ENCODE peak calls at places on chromosome 20, in six cellular contexts. One of them, this sample, is unnamed.

GRCh38 chr20:60976913-60977312 is 275.1 kb upstream of the CDH4 start:
- DNase-seq in K562: no peak
- DNase-seq in GM12892: no peak
- DNase-seq in H1: no peak
- DNase-seq in HepG2: no peak
- DNase-seq in GM12878: no peak
- DNase-seq in this sample: no peak

GRCh38 chr20:45328451-45328850 is 19.8 kb downstream of the SDC4 start:
- DNase-seq in H1: no peak
- DNase-seq in K562: no peak
- DNase-seq in GM12892: no peak
- DNase-seq in GM12878: no peak
- DNase-seq in HepG2: no peak
- DNase-seq in this sample: no peak

GRCh38 chr20:1183153-1183552 is 1.6 kb downstream of the TMEM74B start:
- DNase-seq in K562: no peak
- DNase-seq in HepG2: no peak
- DNase-seq in GM12892: no peak
- DNase-seq in GM12878: no peak
- DNase-seq in H1: no peak
- DNase-seq in this sample: no peak

GRCh38 chr20:50753152-50753551 is 21.8 kb downstream of the PARD6B start:
- DNase-seq in HepG2: no peak
- DNase-seq in GM12892: no peak
- DNase-seq in H1: no peak
- DNase-seq in GM12878: no peak
- DNase-seq in K562: no peak
- DNase-seq in this sample: no peak

GRCh38 chr20:61373055-61373399 is 121.0 kb downstream of the CDH4 start:
- DNase-seq in H1: no peak
- DNase-seq in HepG2: no peak
- DNase-seq in GM12878: no peak
- DNase-seq in GM12892: no peak
- DNase-seq in K562: no peak
- DNase-seq in this sample: no peak

GRCh38 chr20:8414611-8415274 is 282.7 kb downstream of the PLCB1 start:
- DNase-seq in GM12892: no peak
- DNase-seq in GM12878: peak; percentile 61
- DNase-seq in HepG2: peak; percentile 81
- DNase-seq in H1: no peak
- DNase-seq in K562: no peak
- DNase-seq in this sample: no peak

GRCh38 chr20:30610044-30610693 is 647.3 kb upstream of the DEFB115 start:
- DNase-seq in GM12878: no peak
- DNase-seq in H1: no peak
- DNase-seq in HepG2: no peak
- DNase-seq in K562: no peak
- DNase-seq in GM12892: no peak
- DNase-seq in this sample: no peak

GRCh38 chr20:44395963-44396340 is 40.5 kb downstream of the HNF4A start:
- DNase-seq in GM12878: no peak
- DNase-seq in HepG2: no peak
- DNase-seq in H1: no peak
- DNase-seq in K562: no peak
- DNase-seq in GM12892: no peak
- DNase-seq in this sample: no peak

GRCh38 chr20:36575066-36575743 is 1.8 kb downstream of the TGIF2 start:
- DNase-seq in H1: no peak
- DNase-seq in K562: peak; percentile 39
- DNase-seq in HepG2: peak; percentile 73
- DNase-seq in GM12892: peak; percentile 43
- DNase-seq in GM12878: no peak
- DNase-seq in this sample: no peak

GRCh38 chr20:25076201-25076600 is 5.7 kb downstream of the VSX1 start:
- DNase-seq in GM12878: no peak
- DNase-seq in H1: no peak
- DNase-seq in GM12892: no peak
- DNase-seq in K562: no peak
- DNase-seq in HepG2: no peak
- DNase-seq in this sample: no peak

GRCh38 chr20:13139459-13140150 is 81.5 kb upstream of the ISM1 start:
- DNase-seq in HepG2: no peak
- DNase-seq in K562: no peak
- DNase-seq in GM12878: no peak
- DNase-seq in GM12892: no peak
- DNase-seq in H1: no peak
- DNase-seq in this sample: no peak

GRCh38 chr20:49608752-49609670 is 41.1 kb upstream of the PTGIS start:
- DNase-seq in GM12878: no peak
- DNase-seq in H1: peak; percentile 49
- DNase-seq in HepG2: peak; percentile 75
- DNase-seq in K562: peak; percentile 74
- DNase-seq in GM12892: peak; percentile 72
- DNase-seq in this sample: peak; percentile 72
- TF ChIP-seq POLR2A in GM12878: no peak
- TF ChIP-seq POLR2A in H1: no peak
- TF ChIP-seq POLR2A in HepG2: no peak
- TF ChIP-seq POLR2A in K562: no peak
- TF ChIP-seq POLR2A in GM12892: no peak
- TF ChIP-seq POLR2A in this sample: no peak

GRCh38 chr20:32831982-32832381 is 12.2 kb downstream of the MAPRE1 start:
- DNase-seq in HepG2: no peak
- DNase-seq in K562: no peak
- DNase-seq in GM12892: no peak
- DNase-seq in GM12878: no peak
- DNase-seq in H1: no peak
- DNase-seq in this sample: no peak

GRCh38 chr20:32832664-32833063 is 12.9 kb downstream of the MAPRE1 start:
- DNase-seq in H1: no peak
- DNase-seq in K562: no peak
- DNase-seq in GM12878: no peak
- DNase-seq in HepG2: no peak
- DNase-seq in GM12892: no peak
- DNase-seq in this sample: no peak

GRCh38 chr20:32828029-32828666 is 8.4 kb downstream of the MAPRE1 start:
- DNase-seq in H1: no peak
- DNase-seq in K562: no peak
- DNase-seq in GM12878: no peak
- DNase-seq in HepG2: no peak
- DNase-seq in GM12892: no peak
- DNase-seq in this sample: no peak

GRCh38 chr20:32829291-32830005 is 9.7 kb downstream of the MAPRE1 start:
- DNase-seq in H1: no peak
- DNase-seq in HepG2: no peak
- DNase-seq in GM12892: no peak
- DNase-seq in K562: no peak
- DNase-seq in GM12878: no peak
- DNase-seq in this sample: no peak

GRCh38 chr20:32830437-32830836 is 10.7 kb downstream of the MAPRE1 start:
- DNase-seq in HepG2: no peak
- DNase-seq in K562: no peak
- DNase-seq in GM12878: no peak
- DNase-seq in H1: no peak
- DNase-seq in GM12892: no peak
- DNase-seq in this sample: no peak
- TF ChIP-seq TAF1 in HepG2: no peak
- TF ChIP-seq TAF1 in K562: no peak
- TF ChIP-seq TAF1 in GM12878: no peak
- TF ChIP-seq TAF1 in H1: no peak
- TF ChIP-seq TAF1 in GM12892: no peak
- TF ChIP-seq TAF1 in this sample: no peak

DNA sequence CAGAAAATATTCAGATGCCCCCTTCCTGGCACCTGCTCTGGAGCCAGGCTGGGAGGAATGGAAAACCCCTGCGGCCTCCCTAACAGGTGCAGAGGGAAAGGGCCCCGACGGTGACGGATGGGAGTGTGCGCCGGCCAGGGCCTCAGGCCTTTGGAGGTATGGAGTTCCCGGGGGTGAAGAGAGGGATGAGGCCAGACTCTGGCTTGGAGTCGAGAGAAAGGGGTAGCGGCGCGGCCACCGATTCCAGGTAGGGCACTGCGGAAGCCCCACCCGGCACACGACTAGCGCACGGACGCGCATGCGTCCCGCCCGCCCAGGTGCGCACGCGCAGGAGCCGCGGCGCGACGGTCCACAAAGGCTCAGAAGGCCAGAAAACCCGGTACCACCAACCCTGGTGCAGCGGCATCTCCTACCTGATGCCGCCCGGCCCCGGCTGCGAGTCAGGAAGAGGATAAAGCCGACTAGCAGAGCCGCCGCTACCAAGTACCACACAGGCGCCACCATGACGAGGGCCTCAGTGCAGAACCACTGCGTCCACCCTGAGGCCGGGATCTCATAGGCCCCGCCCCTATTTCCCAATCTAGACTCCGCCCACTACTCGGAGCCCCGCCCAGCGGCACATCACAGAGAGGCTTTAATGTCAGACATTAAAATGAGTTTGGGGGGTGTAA is at the start of gene DDRGK1:
- DNase-seq in GM12878: peak; percentile 65
- DNase-seq in HepG2: peak; percentile 85
- DNase-seq in GM12892: peak; percentile 91
- DNase-seq in K562: peak; percentile 89
- DNase-seq in H1: no peak
- DNase-seq in this sample: peak; percentile 91
- TF ChIP-seq POLR2A in GM12878: peak; percentile 87
- TF ChIP-seq POLR2A in HepG2: peak; percentile 96
- TF ChIP-seq POLR2A in GM12892: peak; percentile 77
- TF ChIP-seq POLR2A in K562: peak; percentile 89
- TF ChIP-seq POLR2A in H1: peak; percentile 88
- TF ChIP-seq POLR2A in this sample: peak; percentile 66

GRCh38 chr20:63178445-63178818 is 37.5 kb downstream of the YTHDF1 start:
- DNase-seq in HepG2: no peak
- DNase-seq in GM12878: no peak
- DNase-seq in K562: no peak
- DNase-seq in GM12892: no peak
- DNase-seq in H1: no peak
- DNase-seq in this sample: no peak

GRCh38 chr20:63177785-63178444 is 38.0 kb downstream of the YTHDF1 start:
- DNase-seq in GM12878: no peak
- DNase-seq in GM12892: no peak
- DNase-seq in K562: no peak
- DNase-seq in HepG2: no peak
- DNase-seq in H1: no peak
- DNase-seq in this sample: no peak

GRCh38 chr20:63176448-63177133 is 39.3 kb downstream of the YTHDF1 start:
- DNase-seq in HepG2: no peak
- DNase-seq in K562: no peak
- DNase-seq in H1: no peak
- DNase-seq in GM12892: no peak
- DNase-seq in GM12878: no peak
- DNase-seq in this sample: no peak

GRCh38 chr20:63176035-63176434 is 39.9 kb downstream of the YTHDF1 start:
- DNase-seq in H1: no peak
- DNase-seq in GM12892: no peak
- DNase-seq in HepG2: no peak
- DNase-seq in K562: no peak
- DNase-seq in GM12878: no peak
- DNase-seq in this sample: no peak

GRCh38 chr20:63177134-63177784 is 38.7 kb downstream of the YTHDF1 start:
- DNase-seq in GM12878: no peak
- DNase-seq in GM12892: no peak
- DNase-seq in H1: no peak
- DNase-seq in HepG2: no peak
- DNase-seq in K562: no peak
- DNase-seq in this sample: no peak
- TF ChIP-seq TAF1 in GM12878: no peak
- TF ChIP-seq TAF1 in GM12892: no peak
- TF ChIP-seq TAF1 in H1: no peak
- TF ChIP-seq TAF1 in HepG2: no peak
- TF ChIP-seq TAF1 in K562: no peak
- TF ChIP-seq TAF1 in this sample: no peak

GRCh38 chr20:31661625-31662371 is 24.1 kb downstream of the COX4I2 start:
- DNase-seq in K562: peak; percentile 95
- DNase-seq in H1: peak; percentile 23
- DNase-seq in GM12892: peak; percentile 83
- DNase-seq in GM12878: no peak
- DNase-seq in HepG2: peak; percentile 76
- DNase-seq in this sample: peak; percentile 83
- TF ChIP-seq POLR2A in K562: peak; percentile 64
- TF ChIP-seq POLR2A in H1: no peak
- TF ChIP-seq POLR2A in GM12892: peak; percentile 26
- TF ChIP-seq POLR2A in GM12878: no peak
- TF ChIP-seq POLR2A in HepG2: peak; percentile 87
- TF ChIP-seq POLR2A in this sample: no peak

DNA sequence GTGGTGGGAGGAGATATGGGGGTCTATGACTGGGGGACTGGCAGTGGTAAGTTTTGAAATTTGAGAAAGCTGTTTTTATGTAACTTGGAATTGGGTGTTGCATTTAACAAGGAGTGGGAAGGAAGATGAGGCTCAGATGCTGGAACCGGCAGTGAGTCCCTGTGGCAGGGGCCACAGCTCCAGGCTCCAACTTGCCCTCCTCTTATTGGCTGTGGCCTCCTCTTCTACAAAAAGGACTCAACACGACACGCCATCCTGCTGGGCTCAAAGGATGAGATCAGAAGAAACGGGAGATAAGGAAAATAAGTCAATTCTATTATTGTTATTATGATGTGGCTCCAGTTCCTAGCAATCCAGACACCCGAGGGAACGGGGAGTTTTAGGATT is 5.8 kb upstream of the TGM2 start:
- DNase-seq in GM12892: no peak
- DNase-seq in GM12878: no peak
- DNase-seq in H1: no peak
- DNase-seq in HepG2: no peak
- DNase-seq in K562: no peak
- DNase-seq in this sample: no peak
- TF ChIP-seq TAF1 in GM12892: no peak
- TF ChIP-seq TAF1 in GM12878: no peak
- TF ChIP-seq TAF1 in H1: no peak
- TF ChIP-seq TAF1 in HepG2: no peak
- TF ChIP-seq TAF1 in K562: no peak
- TF ChIP-seq TAF1 in this sample: no peak

DNA sequence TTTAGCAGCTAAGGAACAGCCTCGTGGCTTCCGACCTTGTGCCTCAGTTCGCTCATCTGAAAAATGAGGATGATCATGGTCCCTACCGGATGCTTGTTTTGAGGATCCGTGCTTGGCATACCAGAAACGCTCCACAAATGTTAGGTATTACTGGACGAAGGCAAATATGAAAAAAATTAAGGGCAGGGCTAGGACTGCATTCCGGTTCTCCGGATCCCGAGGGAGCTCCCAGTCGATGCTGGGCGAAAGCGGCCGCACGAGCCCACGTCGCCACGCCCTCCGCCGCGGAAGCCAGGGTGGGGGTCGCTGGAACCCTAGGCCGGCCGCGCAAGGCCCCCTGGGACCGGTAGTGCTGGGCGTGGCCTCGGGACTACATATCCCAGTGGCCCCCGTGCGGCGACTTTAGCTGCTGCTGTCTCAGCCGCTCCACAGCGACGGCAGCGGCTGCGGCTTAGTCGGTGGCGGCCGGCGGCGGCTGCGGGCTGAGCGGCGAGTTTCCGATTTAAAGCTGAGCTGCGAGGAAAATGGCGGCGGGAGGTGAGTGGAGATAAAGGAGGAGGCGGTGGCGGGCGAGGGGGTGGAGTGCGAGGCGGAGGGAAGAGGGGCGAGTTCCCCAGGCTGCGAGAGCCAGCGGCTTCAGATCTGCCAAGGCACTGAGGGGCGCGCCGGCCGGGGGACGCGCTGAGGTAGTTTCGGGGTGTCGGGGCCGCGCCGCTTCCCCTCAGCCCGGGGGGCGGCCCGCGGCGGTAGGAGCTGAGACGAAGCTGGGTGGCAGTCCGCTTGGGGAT is at the start of gene NCOA3:
- DNase-seq in HepG2: peak; percentile 97
- DNase-seq in K562: peak; percentile 98
- DNase-seq in GM12892: peak; percentile 82
- DNase-seq in GM12878: no peak
- DNase-seq in H1: peak; percentile 78
- DNase-seq in this sample: peak; percentile 68
- TF ChIP-seq POLR2A in HepG2: peak; percentile 96
- TF ChIP-seq POLR2A in K562: peak; percentile 96
- TF ChIP-seq POLR2A in GM12892: peak; percentile 97
- TF ChIP-seq POLR2A in GM12878: peak; percentile 98
- TF ChIP-seq POLR2A in H1: peak; percentile 94
- TF ChIP-seq POLR2A in this sample: peak; percentile 81